ENCODE peak calls at places on chromosomes 11 and 22, in seven cellular contexts. Z is iPS-NIHi11; R is CD4-positive, alpha-beta T cell; D is GM12892; Q is sciatic nerve; F is NCI-H1417; T is Daoy. C is an unnamed sample.
A peak's percentile ranks its signal among the peaks of the same experiment; 100 is the strongest.

GRCh38 chr11:28106351-28107043 is 1.5 kb downstream of the KIF18A start:
- DNase-seq in Z (no peak), T (no peak), D (no peak), R (no peak), F (no peak), Q (no peak), C (no peak)

GRCh38 chr11:47225552-47226137 is 10.9 kb downstream of the DDB2 start:
- DNase-seq in Z (no peak), D (no peak), R (no peak), Q (no peak), T (no peak), F (no peak), C (no peak)

GRCh38 chr11:107331728-107332127 is 125.9 kb downstream of the CWF19L2 start:
- DNase-seq in F (no peak), R (no peak), Z (no peak), T (no peak), Q (no peak), D (no peak), C (no peak)

GRCh38 chr22:17985606-17986005 is 38.8 kb downstream of the MICAL3 start:
- DNase-seq in Z (no peak), Q (no peak), F (no peak), D (no peak), R (no peak), T (no peak), C (no peak)

GRCh38 chr11:100593321-100593720 is 93.8 kb upstream of the ARHGAP42 start:
- DNase-seq in D (no peak), T (no peak), Z (no peak), R (no peak), Q (no peak), F (no peak), C (no peak)

GRCh38 chr22:23514317-23515038 is 65.6 kb downstream of the IGLL1 start:
- DNase-seq in F (no peak), T (no peak), Z (peak; percentile 52), Q (no peak), R (no peak), D (no peak), C (no peak)

GRCh38 chr11:10310301-10310841 is 5.5 kb downstream of the ADM start:
- DNase-seq in F (no peak), Q (no peak), Z (no peak), D (no peak), R (no peak), T (no peak), C (no peak)

GRCh38 chr11:30244255-30244654 is 13.4 kb downstream of the FSHB start:
- DNase-seq in Z (no peak), R (no peak), Q (no peak), D (no peak), T (peak; percentile 45), F (no peak), C (peak; percentile 97)

GRCh38 chr11:19345848-19346681 is 105.3 kb upstream of the E2F8 start:
- DNase-seq in Q (no peak), Z (peak; percentile 58), D (peak; percentile 41), T (peak; percentile 34), R (no peak), F (peak; percentile 42), C (no peak)

GRCh38 chr22:27801197-27801615 is 350 bp downstream of the MN1 start:
- DNase-seq in T (peak; percentile 52), Q (no peak), R (peak; percentile 20), D (no peak), Z (peak; percentile 50), F (no peak), C (no peak)

GRCh38 chr22:49198705-49199084 is 629.0 kb downstream of the BRD1 start:
- DNase-seq in R (no peak), Q (peak; percentile 47), Z (no peak), F (no peak), T (no peak), D (no peak), C (no peak)

GRCh38 chr11:7072401-7073028 is 16.3 kb upstream of the RBMXL2 start:
- DNase-seq in T (no peak), Q (no peak), F (peak; percentile 72), D (no peak), Z (no peak), R (no peak), C (no peak)

GRCh38 chr11:18001191-18001590 is 11.7 kb downstream of the SERGEF start:
- DNase-seq in D (no peak), F (no peak), Q (no peak), T (no peak), R (no peak), Z (no peak), C (peak; percentile 33)

GRCh38 chr11:35619030-35619753 is 932 bp downstream of the FJX1 start:
- DNase-seq in Q (peak; percentile 61), Z (peak; percentile 45), D (peak; percentile 41), F (peak; percentile 40), R (no peak), T (peak; percentile 63), C (peak; percentile 42)

GRCh38 chr11:117020287-117020686 is 77.9 kb downstream of the SIK3 start:
- DNase-seq in R (no peak), D (no peak), F (no peak), T (no peak), Z (no peak), Q (no peak), C (no peak)

GRCh38 chr11:44524751-44525171 is 40.7 kb upstream of the CD82 start:
- DNase-seq in R (no peak), D (no peak), F (no peak), T (no peak), Z (no peak), Q (peak; percentile 69), C (no peak)

GRCh38 chr11:98734686-98735085 is 286.1 kb upstream of the CNTN5 start:
- DNase-seq in R (no peak), T (no peak), D (no peak), F (no peak), Z (no peak), Q (no peak), C (no peak)

C was measured in A172.